ENCODE peak calls at places on chromosomes 2 and 18, in eight cellular contexts. O is BE2C, P is omental fat pad, N is sigmoid colon, R is psoas muscle, D is AG04449, M is H1, C is esophagus squamous epithelium. J is an unnamed sample.

GRCh38 chr2:222304737-222305509 is 6.1 kb upstream of the PAX3 start:
- DNase-seq in O (no peak), P (no peak), N (no peak), R (no peak), D (no peak), M (no peak), C (no peak), J (no peak)

GRCh38 chr2:155841442-155841841 is 491.1 kb downstream of the NR4A2 start:
- DNase-seq in O (no peak), P (no peak), N (no peak), R (no peak), D (no peak), M (no peak), C (no peak), J (no peak)

GRCh38 chr2:235116885-235117492 is 165.2 kb downstream of the SH3BP4 start:
- DNase-seq in O (no peak), P (no peak), N (no peak), R (no peak), D (no peak), M (no peak), C (no peak), J (no peak)

GRCh38 chr18:72107647-72108046 is 436.5 kb downstream of the CBLN2 start:
- DNase-seq in O (no peak), P (no peak), N (no peak), R (no peak), D (no peak), M (peak), C (no peak), J (no peak)

GRCh38 chr2:95283562-95283961 is 9.3 kb downstream of the PROM2 start:
- DNase-seq in O (no peak), P (no peak), N (no peak), R (no peak), D (no peak), M (no peak), C (no peak), J (no peak)

GRCh38 chr2:226981731-226982373 is 146.0 kb downstream of the RHBDD1 start:
- DNase-seq in O (no peak), P (no peak), N (no peak), R (no peak), D (no peak), M (no peak), C (no peak), J (no peak)

GRCh38 chr18:22088976-22089375 is 80.4 kb upstream of the GATA6 start:
- DNase-seq in O (no peak), P (no peak), N (no peak), R (no peak), D (no peak), M (no peak), C (no peak), J (no peak)

GRCh38 chr2:178327516-178327915 is 123.5 kb downstream of the PRKRA start:
- DNase-seq in O (no peak), P (no peak), N (no peak), R (no peak), D (no peak), M (no peak), C (no peak), J (no peak)

GRCh38 chr2:148282201-148282600 is 261.3 kb downstream of the MBD5 start:
- DNase-seq in O (no peak), P (no peak), N (no peak), R (no peak), D (no peak), M (no peak), C (no peak), J (no peak)

GRCh38 chr2:188813315-188813714 is 160.9 kb upstream of the COL3A1 start:
- DNase-seq in O (no peak), P (no peak), N (no peak), R (no peak), D (peak), M (no peak), C (no peak), J (no peak)

GRCh38 chr2:239979243-239980023 is 45.7 kb downstream of the NDUFA10 start:
- DNase-seq in O (peak), P (no peak), N (no peak), R (no peak), D (no peak), M (peak), C (no peak), J (no peak)

GRCh38 chr2:96540136-96540535 is 3.6 kb downstream of the ARID5A start:
- DNase-seq in O (no peak), P (no peak), N (no peak), R (no peak), D (no peak), M (no peak), C (no peak), J (no peak)

GRCh38 chr2:147543056-147543455 is 301.8 kb upstream of the ACVR2A start:
- DNase-seq in O (no peak), P (no peak), N (no peak), R (no peak), D (no peak), M (no peak), C (no peak), J (no peak)

GRCh38 chr2:118197011-118197695 is 108.9 kb downstream of the INSIG2 start:
- DNase-seq in O (peak), P (no peak), N (no peak), R (no peak), D (no peak), M (no peak), C (no peak), J (no peak)

GRCh38 chr2:231299267-231299666 is 96.2 kb upstream of the B3GNT7 start:
- DNase-seq in O (no peak), P (no peak), N (no peak), R (no peak), D (no peak), M (no peak), C (no peak), J (peak)

GRCh38 chr2:230048010-230048671 is 20.6 kb downstream of the SLC16A14 start:
- DNase-seq in O (no peak), P (no peak), N (no peak), R (no peak), D (no peak), M (no peak), C (no peak), J (no peak)

GRCh38 chr2:84493494-84493893 is 22.8 kb upstream of the DNAH6 start:
- DNase-seq in O (no peak), P (no peak), N (no peak), R (no peak), D (peak), M (no peak), C (no peak), J (no peak)

GRCh38 chr2:42618972-42619371 is 50.5 kb downstream of the MTA3 start:
- DNase-seq in O (no peak), P (no peak), N (no peak), R (no peak), D (peak), M (no peak), C (no peak), J (no peak)

GRCh38 chr2:23532311-23533013 is 147.5 kb downstream of the KLHL29 start:
- DNase-seq in O (peak), P (no peak), N (peak), R (no peak), D (no peak), M (no peak), C (no peak), J (peak)

GRCh38 chr2:132538331-132538855 is 121.8 kb downstream of the GPR39 start:
- DNase-seq in O (no peak), P (no peak), N (no peak), R (no peak), D (no peak), M (no peak), C (no peak), J (no peak)

GRCh38 chr2:101038455-101039255 is 36.6 kb downstream of the RPL31 start:
- DNase-seq in O (peak), P (no peak), N (no peak), R (no peak), D (no peak), M (no peak), C (no peak), J (no peak)

GRCh38 chr2:219126555-219126954 is 34.1 kb downstream of the NHEJ1 start:
- DNase-seq in O (no peak), P (no peak), N (no peak), R (no peak), D (no peak), M (no peak), C (no peak), J (no peak)

DNA sequence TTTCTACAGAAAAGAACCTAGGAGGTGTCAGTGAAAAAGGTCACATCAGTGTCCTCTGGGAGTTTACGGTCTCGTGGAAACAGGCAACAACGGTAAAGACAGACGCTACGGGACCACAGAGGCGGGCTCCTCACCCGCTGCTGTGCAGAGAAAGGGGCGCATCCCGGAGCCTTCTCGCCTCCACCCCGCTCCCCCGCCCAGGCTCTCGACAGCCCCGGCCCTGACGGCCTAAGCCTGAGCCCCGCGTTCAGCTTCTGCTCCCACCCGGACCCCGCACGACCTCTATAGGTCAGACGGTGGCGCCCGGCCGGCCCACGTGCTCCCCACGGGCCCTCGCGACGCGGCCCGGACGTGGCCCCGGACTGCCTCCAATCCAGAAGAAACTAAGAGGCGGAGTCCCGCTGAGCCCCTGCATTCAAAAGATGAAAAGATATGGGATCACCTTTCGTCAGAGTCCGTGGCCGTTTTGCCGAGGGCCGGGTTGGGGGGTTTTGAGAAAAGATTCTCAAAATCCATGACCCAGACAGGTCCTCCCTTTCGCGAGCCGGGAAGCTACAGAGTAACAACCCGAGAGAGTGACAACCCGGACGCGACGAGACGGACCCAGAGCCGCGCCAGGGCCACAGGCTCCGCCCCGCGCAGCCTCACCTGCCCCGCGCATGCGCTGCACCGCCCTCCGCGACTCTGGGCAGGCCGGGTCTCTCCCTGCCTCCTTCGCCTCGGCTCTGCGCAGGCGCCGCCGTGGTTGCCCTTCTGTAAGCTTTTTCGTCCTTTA is at the start of gene ZC3H8:
- DNase-seq in O (peak), P (peak), N (peak), R (peak), D (no peak), M (peak), C (peak), J (peak)
- TF ChIP-seq CTCF in O (no peak), P (no peak), N (no peak), R (no peak), D (peak), M (no peak), C (no peak), J (peak)

DNA sequence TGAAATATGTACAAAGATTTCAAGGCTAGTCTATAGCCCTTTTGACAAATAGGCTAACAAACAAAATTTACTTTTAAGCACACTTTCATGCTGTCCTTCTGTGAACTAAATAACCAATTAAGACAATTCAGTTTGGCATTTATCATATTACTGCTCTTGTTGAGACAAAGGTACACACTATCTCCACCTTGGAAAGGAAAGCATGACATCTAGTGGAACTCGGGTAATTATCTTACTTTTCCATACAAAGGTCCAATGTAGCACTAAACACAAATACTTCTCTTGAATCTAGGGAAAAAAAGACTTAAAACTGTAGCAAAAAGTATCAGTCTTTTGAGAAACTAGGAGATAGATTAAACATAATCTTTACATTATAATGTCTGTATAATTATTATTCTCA is 125.0 kb upstream of the CD226 start:
- DNase-seq in O (no peak), P (no peak), N (no peak), R (no peak), D (no peak), M (no peak), C (no peak), J (no peak)
- TF ChIP-seq CTCF in O (peak), P (no peak), N (no peak), R (no peak), D (peak), M (no peak), C (no peak), J (peak)

DNA sequence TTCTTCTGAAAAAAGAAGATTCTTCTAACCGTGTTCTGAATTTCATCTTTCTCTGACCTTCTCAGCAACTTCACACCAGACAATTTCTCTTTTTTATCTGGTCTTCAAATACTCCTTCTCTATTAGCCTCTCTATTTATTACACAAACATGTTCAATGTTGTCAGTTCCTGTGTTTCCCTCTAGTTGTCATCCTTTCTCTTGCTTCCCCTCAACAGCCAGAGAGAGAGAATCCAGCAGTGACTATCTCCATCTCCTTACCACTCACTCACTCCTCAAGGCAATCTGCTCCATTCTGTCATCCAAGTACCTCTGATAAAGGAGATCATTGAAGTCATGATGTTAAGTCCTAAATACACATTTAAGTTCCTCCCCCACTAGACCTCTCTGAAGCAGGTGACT is 491.9 kb upstream of the CHAC2 start:
- DNase-seq in O (no peak), P (no peak), N (no peak), R (no peak), D (no peak), M (no peak), C (no peak), J (no peak)
- TF ChIP-seq CTCF in O (no peak), P (no peak), N (no peak), R (no peak), D (no peak), M (no peak), C (no peak), J (no peak)

DNA sequence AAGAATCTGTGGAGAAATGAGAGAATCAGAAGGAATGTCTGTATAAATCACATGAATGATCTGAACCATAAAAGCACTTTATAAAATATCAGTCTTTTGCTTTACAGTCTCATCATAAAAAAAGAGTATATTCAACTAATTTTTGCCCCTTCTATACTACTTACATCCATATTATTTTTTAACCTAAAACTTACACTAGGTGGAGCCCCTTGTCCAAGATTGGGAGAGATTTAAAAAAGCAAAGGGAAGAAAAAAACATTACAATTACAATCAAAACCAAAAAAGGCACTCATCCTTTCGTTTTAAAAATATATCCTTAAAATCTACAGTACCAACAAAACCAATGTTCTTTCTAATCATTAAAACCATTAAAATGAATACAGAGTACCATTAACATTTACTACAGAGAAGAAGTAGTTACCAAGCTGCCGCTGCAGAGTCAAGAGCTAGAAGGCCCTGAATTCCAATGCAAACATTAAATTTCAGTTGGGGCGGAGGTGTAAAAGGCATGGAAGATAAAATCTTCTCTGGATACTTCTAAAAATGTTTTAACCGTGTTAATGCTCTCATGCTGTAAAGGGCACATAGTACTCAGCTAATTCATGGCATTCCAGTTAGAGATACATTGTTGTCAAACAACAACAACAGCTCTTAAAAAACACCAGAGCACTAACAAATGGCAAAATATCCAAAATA is 56.7 kb upstream of the EPB41L3 start:
- DNase-seq in O (no peak), P (no peak), N (no peak), R (no peak), D (no peak), M (no peak), C (no peak), J (no peak)
- TF ChIP-seq CTCF in O (no peak), P (no peak), N (no peak), R (peak), D (no peak), M (peak), C (peak), J (no peak)

GRCh38 chr2:173719471-173719870 is 245.7 kb downstream of the SP3 start:
- DNase-seq in O (no peak), P (no peak), N (no peak), R (no peak), D (no peak), M (no peak), C (no peak), J (no peak)

GRCh38 chr2:173716458-173717052 is 248.6 kb downstream of the SP3 start:
- DNase-seq in O (no peak), P (no peak), N (no peak), R (no peak), D (no peak), M (no peak), C (no peak), J (no peak)

GRCh38 chr2:173715483-173715882 is 249.7 kb downstream of the SP3 start:
- DNase-seq in O (no peak), P (no peak), N (no peak), R (no peak), D (no peak), M (no peak), C (no peak), J (no peak)

GRCh38 chr2:173720310-173720709 is 244.9 kb downstream of the SP3 start:
- DNase-seq in O (no peak), P (no peak), N (no peak), R (no peak), D (no peak), M (no peak), C (no peak), J (no peak)
- TF ChIP-seq CTCF in O (no peak), P (no peak), N (no peak), R (no peak), D (no peak), M (no peak), C (no peak), J (no peak)

GRCh38 chr2:120566331-120567035 is 169.2 kb upstream of the GLI2 start:
- DNase-seq in O (no peak), P (no peak), N (peak), R (peak), D (no peak), M (no peak), C (no peak), J (no peak)

GRCh38 chr2:120563616-120564015 is 172.1 kb upstream of the GLI2 start:
- DNase-seq in O (no peak), P (no peak), N (no peak), R (no peak), D (no peak), M (no peak), C (no peak), J (no peak)

GRCh38 chr2:120565095-120565460 is 170.6 kb upstream of the GLI2 start:
- DNase-seq in O (no peak), P (no peak), N (no peak), R (no peak), D (no peak), M (no peak), C (no peak), J (no peak)

GRCh38 chr2:120565929-120566328 is 169.7 kb upstream of the GLI2 start:
- DNase-seq in O (no peak), P (no peak), N (no peak), R (no peak), D (no peak), M (no peak), C (no peak), J (no peak)

DNA sequence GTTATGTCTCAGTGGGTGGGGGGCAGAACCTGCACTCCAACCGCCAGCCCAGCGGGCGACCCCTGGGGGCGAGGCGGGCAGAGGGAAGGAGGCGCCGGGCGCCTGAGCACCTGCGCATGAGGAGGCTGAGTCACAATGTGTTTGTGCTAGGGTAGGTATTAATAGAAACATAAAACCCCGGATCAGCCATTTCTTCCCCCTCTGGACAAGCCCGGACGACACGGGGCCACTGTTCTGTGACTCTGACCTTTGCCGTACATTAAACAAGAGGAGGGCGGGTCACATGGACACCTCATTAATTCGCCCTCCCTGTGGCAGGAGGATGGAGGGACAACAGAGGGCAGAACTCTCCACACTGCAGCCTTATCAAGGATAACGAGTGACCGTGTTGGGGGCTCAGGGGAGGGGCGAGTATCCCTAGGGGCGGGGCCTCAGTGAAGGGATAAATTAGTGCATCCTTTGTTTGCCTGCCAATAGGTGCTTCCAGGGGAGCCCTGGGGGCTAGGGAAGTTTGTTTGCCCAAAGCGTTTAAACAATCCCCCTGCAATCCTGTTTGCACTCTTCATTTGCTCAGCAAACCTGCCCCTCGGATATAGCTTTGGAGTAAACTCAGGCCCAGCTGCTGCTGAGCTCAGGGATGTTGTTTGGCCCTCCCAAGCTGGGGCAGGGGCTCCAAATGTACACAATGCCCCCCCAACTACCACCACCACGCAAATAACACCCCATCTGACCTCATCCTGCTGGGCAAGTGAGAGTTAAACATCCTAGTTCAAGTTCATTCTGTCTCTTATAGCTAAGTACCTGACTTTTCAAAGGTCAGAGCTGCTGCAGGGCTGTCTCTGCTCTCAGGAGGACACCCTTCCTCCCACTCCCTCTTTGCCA is 171.2 kb upstream of the GLI2 start:
- DNase-seq in O (no peak), P (no peak), N (no peak), R (no peak), D (no peak), M (no peak), C (no peak), J (no peak)
- TF ChIP-seq CTCF in O (no peak), P (no peak), N (no peak), R (no peak), D (no peak), M (no peak), C (no peak), J (no peak)

DNA sequence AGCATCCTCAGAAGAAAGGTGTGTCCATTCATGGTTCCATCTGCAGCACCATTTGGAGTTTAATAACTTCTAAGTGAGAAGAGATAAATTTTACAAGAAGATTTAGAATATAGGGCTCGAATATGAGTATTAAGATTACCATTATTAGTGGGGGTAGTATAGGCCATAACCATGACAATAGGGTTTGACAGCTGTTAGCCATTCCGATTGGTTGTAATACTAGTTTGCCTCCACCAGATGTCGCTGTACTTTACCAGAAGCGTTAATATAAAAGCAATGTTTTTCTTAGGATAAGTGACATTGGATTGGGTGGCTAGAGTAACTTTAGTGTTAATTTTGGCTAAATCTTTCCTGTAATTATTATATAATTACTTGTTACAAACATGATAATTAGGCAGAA is 107.5 kb upstream of the SRD5A2 start:
- DNase-seq in O (no peak), P (no peak), N (no peak), R (no peak), D (no peak), M (no peak), C (no peak), J (no peak)
- TF ChIP-seq CTCF in O (peak), P (no peak), N (no peak), R (peak), D (peak), M (peak), C (no peak), J (peak)